ENCODE peak calls at places on chromosome 18, in four cellular contexts. M, I, A and K are unnamed samples.
A peak's percentile ranks its signal among the peaks of the same experiment; 100 is the strongest.

GRCh38 chr18:805755-806110 is 6.3 kb downstream of the YES1 start:
- DNase-seq in M (no peak), I (no peak), A (no peak), K (no peak)

GRCh38 chr18:13918898-13919297 is 3.6 kb upstream of the MC2R start:
- DNase-seq in M (no peak), I (no peak), A (no peak), K (peak; percentile 36)

GRCh38 chr18:40687401-40687800 is 1267.6 kb upstream of the PIK3C3 start:
- DNase-seq in M (no peak), I (no peak), A (no peak), K (no peak)

GRCh38 chr18:55323051-55323994 is 264.7 kb downstream of the TCF4 start:
- DNase-seq in M (no peak), I (no peak), A (no peak), K (no peak)

GRCh38 chr18:78671551-78671950 is 308.1 kb upstream of the SALL3 start:
- DNase-seq in M (no peak), I (no peak), A (no peak), K (no peak)

GRCh38 chr18:70672581-70672980 is 383.7 kb downstream of the SOCS6 start:
- DNase-seq in M (no peak), I (no peak), A (no peak), K (no peak)

GRCh38 chr18:50091495-50092249 is 103.3 kb downstream of the MYO5B start:
- DNase-seq in M (no peak), I (no peak), A (no peak), K (peak; percentile 9)

GRCh38 chr18:4765401-4765800 is 310.3 kb upstream of the DLGAP1 start:
- DNase-seq in M (no peak), I (no peak), A (no peak), K (no peak)

GRCh38 chr18:61528961-61529360 is 195.7 kb downstream of the CDH20 start:
- DNase-seq in M (no peak), I (no peak), A (no peak), K (no peak)

GRCh38 chr18:2908166-2908945 is 61.5 kb downstream of the EMILIN2 start:
- DNase-seq in M (no peak), I (no peak), A (no peak), K (peak; percentile 76)

GRCh38 chr18:62963522-62963921 is 248.2 kb downstream of the PHLPP1 start:
- DNase-seq in M (no peak), I (no peak), A (no peak), K (no peak)

GRCh38 chr18:45324489-45325111 is 290.7 kb upstream of the SLC14A2 start:
- DNase-seq in M (peak; percentile 51), I (no peak), A (peak; percentile 83), K (peak; percentile 57)

GRCh38 chr18:33505798-33506197 is 65.3 kb upstream of the CCDC178 start:
- DNase-seq in M (no peak), I (no peak), A (no peak), K (no peak)

GRCh38 chr18:48129621-48130082 is 199.2 kb upstream of the SMAD2 start:
- DNase-seq in M (peak; percentile 68), I (no peak), A (peak; percentile 67), K (no peak)

GRCh38 chr18:69838620-69839411 is 108.9 kb downstream of the CD226 start:
- DNase-seq in M (peak; percentile 51), I (no peak), A (no peak), K (no peak)

GRCh38 chr18:53819671-53820070 is 404.8 kb downstream of the MBD2 start:
- DNase-seq in M (no peak), I (no peak), A (no peak), K (no peak)

GRCh38 chr18:53817976-53818950 is 406.2 kb downstream of the MBD2 start:
- DNase-seq in M (no peak), I (no peak), A (no peak), K (no peak)

DNA sequence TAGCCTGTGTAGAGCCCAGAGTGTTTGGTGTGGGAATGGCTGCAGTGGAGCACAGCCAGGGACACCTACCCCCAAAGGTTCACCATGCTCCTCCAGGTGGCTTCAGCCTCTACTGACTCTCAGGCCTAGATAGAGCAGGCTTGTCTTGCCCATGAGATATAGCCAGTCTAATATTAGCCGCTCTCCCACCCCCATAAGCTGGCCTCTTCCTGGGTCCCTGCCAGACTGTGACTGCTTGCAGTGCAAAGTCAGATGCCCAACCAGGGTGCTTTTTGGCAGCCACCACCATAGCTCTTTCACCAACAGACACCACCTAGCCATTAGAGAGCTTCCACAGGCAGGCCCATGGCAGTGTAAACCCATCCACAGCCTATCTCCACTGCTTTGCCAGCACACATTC is 405.3 kb downstream of the MBD2 start:
- DNase-seq in M (no peak), I (no peak), A (no peak), K (no peak)
- TF ChIP-seq POLR2A in M (no peak), I (no peak), A (no peak), K (no peak)

DNA sequence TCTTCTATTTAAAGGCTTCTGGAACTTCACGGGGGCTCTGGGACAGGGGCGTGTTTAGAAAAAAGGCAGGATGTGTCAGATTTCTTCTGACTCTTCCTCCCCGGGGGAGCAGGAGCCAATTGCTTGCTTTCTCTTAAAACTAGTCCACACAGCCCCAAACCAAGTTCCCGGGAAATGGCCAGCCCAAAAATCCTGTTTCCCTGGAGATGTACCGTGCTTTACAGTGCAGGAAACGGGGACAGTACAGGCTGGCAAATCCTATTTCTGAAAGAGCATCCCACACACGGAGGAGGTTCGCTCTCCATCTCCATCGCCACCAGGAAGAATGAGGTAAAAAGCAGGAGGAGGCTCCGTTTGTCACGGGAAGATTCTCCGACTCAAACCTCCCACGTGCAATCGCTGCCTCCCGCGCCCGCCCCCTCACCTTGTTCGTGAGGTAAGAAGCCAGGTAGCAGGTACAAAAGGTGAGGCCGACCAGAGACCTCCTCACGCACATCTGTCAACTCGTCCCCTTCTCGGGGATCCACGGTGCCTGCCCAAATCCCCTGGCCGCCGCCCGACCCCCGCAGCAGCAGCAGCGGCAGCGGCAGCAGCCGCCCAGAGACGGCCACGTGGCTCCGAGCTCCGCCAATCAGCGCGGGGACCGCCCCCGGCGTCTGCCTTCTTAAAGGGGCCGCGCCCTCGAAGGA is 15.6 kb upstream of the RIOK3 start:
- DNase-seq in M (peak; percentile 92), I (no peak), A (peak; percentile 81), K (peak; percentile 75)
- TF ChIP-seq POLR2A in M (no peak), I (peak; percentile 21), A (no peak), K (no peak)

GRCh38 chr18:9946831-9947230 is 33.0 kb downstream of the VAPA start:
- DNase-seq in M (no peak), I (no peak), A (no peak), K (no peak)

GRCh38 chr18:9943311-9943710 is 29.5 kb downstream of the VAPA start:
- DNase-seq in M (no peak), I (no peak), A (no peak), K (no peak)

GRCh38 chr18:9941108-9941507 is 27.3 kb downstream of the VAPA start:
- DNase-seq in M (no peak), I (no peak), A (no peak), K (no peak)

GRCh38 chr18:9944805-9945204 is 31.0 kb downstream of the VAPA start:
- DNase-seq in M (no peak), I (no peak), A (no peak), K (no peak)

GRCh38 chr18:9941660-9942059 is 27.8 kb downstream of the VAPA start:
- DNase-seq in M (no peak), I (no peak), A (no peak), K (no peak)
- TF ChIP-seq POLR2A in M (no peak), I (no peak), A (no peak), K (no peak)

GRCh38 chr18:41922171-41922570 is 32.9 kb upstream of the PIK3C3 start:
- DNase-seq in M (no peak), I (no peak), A (no peak), K (no peak)

GRCh38 chr18:41923495-41923894 is 31.5 kb upstream of the PIK3C3 start:
- DNase-seq in M (no peak), I (no peak), A (no peak), K (no peak)
- TF ChIP-seq POLR2A in M (no peak), I (no peak), A (no peak), K (no peak)

GRCh38 chr18:26548144-26549102 is at the start of gene KCTD1:
- DNase-seq in M (peak; percentile 92), I (peak; percentile 38), A (peak; percentile 67), K (peak; percentile 62)
- TF ChIP-seq POLR2A in M (no peak), I (peak; percentile 7), A (no peak), K (no peak)